ENCODE peak calls at places on chromosomes 6 and 20, in six cellular contexts. One of them, this sample, is unnamed.

GRCh38 chr6:111361648-111362047 is 121.4 kb downstream of the REV3L start:
- DNase-seq in Calu3: peak
- DNase-seq in K562: peak
- DNase-seq in GM23338: peak
- DNase-seq in GM20000: no peak
- DNase-seq in AG09309: no peak
- DNase-seq in this sample: peak

GRCh38 chr6:136607932-136608772 is 57.9 kb upstream of the MAP7 start:
- DNase-seq in Calu3: peak
- DNase-seq in K562: peak
- DNase-seq in GM23338: peak
- DNase-seq in GM20000: peak
- DNase-seq in AG09309: no peak
- DNase-seq in this sample: peak

GRCh38 chr6:24547243-24547642 is 52.5 kb downstream of the ALDH5A1 start:
- DNase-seq in Calu3: no peak
- DNase-seq in K562: peak
- DNase-seq in GM23338: peak
- DNase-seq in GM20000: peak
- DNase-seq in AG09309: no peak
- DNase-seq in this sample: peak

GRCh38 chr6:7157752-7158616 is 50.2 kb downstream of the RREB1 start:
- DNase-seq in Calu3: no peak
- DNase-seq in K562: peak
- DNase-seq in GM23338: peak
- DNase-seq in GM20000: no peak
- DNase-seq in AG09309: no peak
- DNase-seq in this sample: no peak

GRCh38 chr6:7541175-7542064 is at the start of gene DSP:
- DNase-seq in Calu3: peak
- DNase-seq in K562: peak
- DNase-seq in GM23338: peak
- DNase-seq in GM20000: peak
- DNase-seq in AG09309: no peak
- DNase-seq in this sample: no peak

GRCh38 chr20:33180169-33180568 is 12.2 kb downstream of the BPIFA2 start:
- DNase-seq in Calu3: no peak
- DNase-seq in K562: no peak
- DNase-seq in GM23338: no peak
- DNase-seq in GM20000: no peak
- DNase-seq in AG09309: no peak
- DNase-seq in this sample: no peak

GRCh38 chr20:362271-363254 is 15.7 kb downstream of the NRSN2 start:
- DNase-seq in Calu3: peak
- DNase-seq in K562: peak
- DNase-seq in GM23338: peak
- DNase-seq in GM20000: peak
- DNase-seq in AG09309: no peak
- DNase-seq in this sample: peak

GRCh38 chr20:21099653-21100589 is 6.2 kb downstream of the LINC00237 start:
- DNase-seq in Calu3: peak
- DNase-seq in K562: peak
- DNase-seq in GM23338: peak
- DNase-seq in GM20000: peak
- DNase-seq in AG09309: no peak
- DNase-seq in this sample: peak

GRCh38 chr6:140044626-140045025 is 670.2 kb upstream of the CITED2 start:
- DNase-seq in Calu3: no peak
- DNase-seq in K562: no peak
- DNase-seq in GM23338: no peak
- DNase-seq in GM20000: no peak
- DNase-seq in AG09309: no peak
- DNase-seq in this sample: no peak

GRCh38 chr20:52748235-52748950 is 223.8 kb upstream of the TSHZ2 start:
- DNase-seq in Calu3: no peak
- DNase-seq in K562: no peak
- DNase-seq in GM23338: no peak
- DNase-seq in GM20000: no peak
- DNase-seq in AG09309: no peak
- DNase-seq in this sample: no peak

GRCh38 chr6:149891259-149891658 is 6.7 kb downstream of the RAET1E start:
- DNase-seq in Calu3: no peak
- DNase-seq in K562: no peak
- DNase-seq in GM23338: no peak
- DNase-seq in GM20000: no peak
- DNase-seq in AG09309: no peak
- DNase-seq in this sample: no peak

GRCh38 chr20:36606171-36607116 is 865 bp downstream of the RAB5IF start:
- DNase-seq in Calu3: peak
- DNase-seq in K562: peak
- DNase-seq in GM23338: peak
- DNase-seq in GM20000: no peak
- DNase-seq in AG09309: no peak
- DNase-seq in this sample: peak

GRCh38 chr6:10151144-10151915 is 263.5 kb downstream of the TFAP2A start:
- DNase-seq in Calu3: no peak
- DNase-seq in K562: no peak
- DNase-seq in GM23338: no peak
- DNase-seq in GM20000: no peak
- DNase-seq in AG09309: no peak
- DNase-seq in this sample: no peak

GRCh38 chr6:21305827-21306469 is 287.6 kb upstream of the SOX4 start:
- DNase-seq in Calu3: peak
- DNase-seq in K562: no peak
- DNase-seq in GM23338: no peak
- DNase-seq in GM20000: no peak
- DNase-seq in AG09309: peak
- DNase-seq in this sample: no peak

GRCh38 chr20:39398656-39399055 is 436.5 kb downstream of the DHX35 start:
- DNase-seq in Calu3: no peak
- DNase-seq in K562: no peak
- DNase-seq in GM23338: peak
- DNase-seq in GM20000: no peak
- DNase-seq in AG09309: no peak
- DNase-seq in this sample: no peak

GRCh38 chr6:111533087-111533784 is 50.2 kb upstream of the REV3L start:
- DNase-seq in Calu3: no peak
- DNase-seq in K562: no peak
- DNase-seq in GM23338: no peak
- DNase-seq in GM20000: no peak
- DNase-seq in AG09309: no peak
- DNase-seq in this sample: no peak

GRCh38 chr6:96760153-96760687 is 77.1 kb downstream of the GPR63 start:
- DNase-seq in Calu3: no peak
- DNase-seq in K562: no peak
- DNase-seq in GM23338: peak
- DNase-seq in GM20000: no peak
- DNase-seq in AG09309: no peak
- DNase-seq in this sample: peak

GRCh38 chr6:84606860-84607259 is 157.5 kb downstream of the TBX18 start:
- DNase-seq in Calu3: no peak
- DNase-seq in K562: no peak
- DNase-seq in GM23338: no peak
- DNase-seq in GM20000: no peak
- DNase-seq in AG09309: no peak
- DNase-seq in this sample: no peak

GRCh38 chr6:5624256-5624655 is 362.9 kb downstream of the FARS2 start:
- DNase-seq in Calu3: no peak
- DNase-seq in K562: no peak
- DNase-seq in GM23338: no peak
- DNase-seq in GM20000: no peak
- DNase-seq in AG09309: no peak
- DNase-seq in this sample: no peak

GRCh38 chr6:107493158-107494057 is 3.5 kb downstream of the SOBP start:
- DNase-seq in Calu3: no peak
- DNase-seq in K562: no peak
- DNase-seq in GM23338: peak
- DNase-seq in GM20000: no peak
- DNase-seq in AG09309: no peak
- DNase-seq in this sample: no peak

GRCh38 chr6:35498407-35499045 is 1.6 kb upstream of the TEAD3 start:
- DNase-seq in Calu3: no peak
- DNase-seq in K562: peak
- DNase-seq in GM23338: no peak
- DNase-seq in GM20000: no peak
- DNase-seq in AG09309: no peak
- DNase-seq in this sample: no peak

GRCh38 chr6:33082702-33083101 is 6.9 kb downstream of the HLA-DPB1 start:
- DNase-seq in Calu3: peak
- DNase-seq in K562: peak
- DNase-seq in GM23338: peak
- DNase-seq in GM20000: peak
- DNase-seq in AG09309: no peak
- DNase-seq in this sample: peak

GRCh38 chr6:154277578-154278128 is 79.0 kb downstream of the IPCEF1 start:
- DNase-seq in Calu3: no peak
- DNase-seq in K562: no peak
- DNase-seq in GM23338: no peak
- DNase-seq in GM20000: no peak
- DNase-seq in AG09309: no peak
- DNase-seq in this sample: no peak

GRCh38 chr6:148760568-148761531 is 14.0 kb downstream of the UST start:
- DNase-seq in Calu3: no peak
- DNase-seq in K562: no peak
- DNase-seq in GM23338: peak
- DNase-seq in GM20000: peak
- DNase-seq in AG09309: peak
- DNase-seq in this sample: peak

GRCh38 chr6:17421406-17421805 is 28.0 kb downstream of the CAP2 start:
- DNase-seq in Calu3: no peak
- DNase-seq in K562: peak
- DNase-seq in GM23338: no peak
- DNase-seq in GM20000: no peak
- DNase-seq in AG09309: no peak
- DNase-seq in this sample: no peak

GRCh38 chr6:129251669-129252376 is 368.9 kb downstream of the LAMA2 start:
- DNase-seq in Calu3: peak
- DNase-seq in K562: peak
- DNase-seq in GM23338: peak
- DNase-seq in GM20000: peak
- DNase-seq in AG09309: peak
- DNase-seq in this sample: peak

GRCh38 chr6:144138542-144138941 is 11.8 kb upstream of the STX11 start:
- DNase-seq in Calu3: no peak
- DNase-seq in K562: no peak
- DNase-seq in GM23338: no peak
- DNase-seq in GM20000: no peak
- DNase-seq in AG09309: no peak
- DNase-seq in this sample: no peak

GRCh38 chr20:31717478-31717946 is 5.2 kb downstream of the BCL2L1 start:
- DNase-seq in Calu3: no peak
- DNase-seq in K562: no peak
- DNase-seq in GM23338: no peak
- DNase-seq in GM20000: peak
- DNase-seq in AG09309: no peak
- DNase-seq in this sample: no peak

GRCh38 chr6:118963003-118963402 is 28.0 kb upstream of the MCM9 start:
- DNase-seq in Calu3: no peak
- DNase-seq in K562: no peak
- DNase-seq in GM23338: no peak
- DNase-seq in GM20000: no peak
- DNase-seq in AG09309: no peak
- DNase-seq in this sample: no peak
- TF ChIP-seq CTCF in Calu3: no peak
- TF ChIP-seq CTCF in K562: peak
- TF ChIP-seq CTCF in GM23338: peak
- TF ChIP-seq CTCF in GM20000: no peak
- TF ChIP-seq CTCF in AG09309: no peak
- TF ChIP-seq CTCF in this sample: peak

GRCh38 chr20:45886590-45887345 is 654 bp downstream of the SPATA25 start:
- DNase-seq in Calu3: no peak
- DNase-seq in K562: no peak
- DNase-seq in GM23338: no peak
- DNase-seq in GM20000: no peak
- DNase-seq in AG09309: no peak
- DNase-seq in this sample: no peak

GRCh38 chr20:45890997-45891983 is at the start of the genes CTSA and NEURL2:
- DNase-seq in Calu3: peak
- DNase-seq in K562: peak
- DNase-seq in GM23338: peak
- DNase-seq in GM20000: peak
- DNase-seq in AG09309: peak
- DNase-seq in this sample: peak

GRCh38 chr20:45890077-45890996 is 671 bp downstream of the NEURL2 start:
- DNase-seq in Calu3: no peak
- DNase-seq in K562: no peak
- DNase-seq in GM23338: peak
- DNase-seq in GM20000: peak
- DNase-seq in AG09309: no peak
- DNase-seq in this sample: peak

GRCh38 chr20:45887346-45887715 is at the start of gene SPATA25:
- DNase-seq in Calu3: no peak
- DNase-seq in K562: no peak
- DNase-seq in GM23338: no peak
- DNase-seq in GM20000: no peak
- DNase-seq in AG09309: no peak
- DNase-seq in this sample: no peak

GRCh38 chr20:45888681-45889080 is 1.3 kb upstream of the SPATA25 start:
- DNase-seq in Calu3: no peak
- DNase-seq in K562: no peak
- DNase-seq in GM23338: no peak
- DNase-seq in GM20000: no peak
- DNase-seq in AG09309: no peak
- DNase-seq in this sample: no peak
- TF ChIP-seq CTCF in Calu3: no peak
- TF ChIP-seq CTCF in K562: no peak
- TF ChIP-seq CTCF in GM23338: no peak
- TF ChIP-seq CTCF in GM20000: no peak
- TF ChIP-seq CTCF in AG09309: no peak
- TF ChIP-seq CTCF in this sample: no peak

DNA sequence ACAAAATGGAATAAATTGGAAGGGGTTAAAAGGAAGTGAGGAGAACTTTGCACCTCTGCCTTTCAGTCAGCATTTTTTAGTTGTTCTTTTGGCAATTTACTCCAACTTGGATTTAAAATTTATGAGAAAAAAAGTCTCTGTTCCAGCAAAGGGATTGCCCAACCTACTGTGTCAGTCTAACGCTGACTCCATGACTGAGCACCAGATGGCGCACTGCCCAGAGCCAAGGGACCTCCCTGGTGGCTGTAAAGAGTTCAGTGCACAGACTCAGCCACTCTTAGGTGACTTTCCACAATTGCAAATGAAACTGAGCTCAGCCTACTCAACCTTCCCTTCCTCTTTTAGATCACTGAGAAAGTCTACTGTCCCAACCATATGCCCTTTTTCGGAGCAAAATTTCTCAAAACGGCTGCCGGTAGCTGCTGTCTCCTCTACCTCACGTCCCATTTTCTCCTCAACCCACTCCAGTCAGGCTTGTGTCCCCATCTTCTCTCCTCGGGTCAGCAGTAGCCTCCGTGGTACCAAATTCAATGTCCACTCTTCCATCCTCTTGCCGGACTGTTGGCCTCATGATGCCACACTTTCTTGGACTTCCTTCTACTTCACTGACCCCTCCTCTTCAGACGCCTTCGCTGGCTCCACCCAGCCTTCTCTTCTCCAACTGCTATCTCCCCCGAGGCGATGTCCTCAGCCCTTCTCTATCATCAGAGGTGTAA is 38.7 kb downstream of the GSTA2 start:
- DNase-seq in Calu3: peak
- DNase-seq in K562: peak
- DNase-seq in GM23338: peak
- DNase-seq in GM20000: peak
- DNase-seq in AG09309: no peak
- DNase-seq in this sample: peak
- TF ChIP-seq CTCF in Calu3: peak
- TF ChIP-seq CTCF in K562: peak
- TF ChIP-seq CTCF in GM23338: peak
- TF ChIP-seq CTCF in GM20000: peak
- TF ChIP-seq CTCF in AG09309: peak
- TF ChIP-seq CTCF in this sample: peak

GRCh38 chr6:42569102-42570028 is 5.5 kb downstream of the UBR2 start:
- DNase-seq in Calu3: no peak
- DNase-seq in K562: peak
- DNase-seq in GM23338: no peak
- DNase-seq in GM20000: no peak
- DNase-seq in AG09309: no peak
- DNase-seq in this sample: no peak
- TF ChIP-seq CTCF in Calu3: no peak
- TF ChIP-seq CTCF in K562: peak
- TF ChIP-seq CTCF in GM23338: no peak
- TF ChIP-seq CTCF in GM20000: no peak
- TF ChIP-seq CTCF in AG09309: no peak
- TF ChIP-seq CTCF in this sample: peak